ENCODE peak calls at places on chromosomes 16 and 17, in nine cellular contexts. P, W, U, H, V, K, G, A and O are unnamed samples.

GRCh38 chr17:33200116-33200515 is 93.0 kb downstream of the ASIC2 start:
- DNase-seq in H (peak), A (no peak), P (no peak), U (no peak), V (peak), G (no peak), K (no peak), W (peak), O (no peak)

GRCh38 chr17:79044462-79044861 is 20.5 kb downstream of the C1QTNF1 start:
- DNase-seq in H (no peak), K (no peak), A (no peak), W (no peak), V (no peak), U (no peak), G (no peak), P (no peak), O (no peak)

GRCh38 chr16:9053006-9053601 is 38.3 kb upstream of the HAPSTR1 start:
- DNase-seq in K (no peak), A (no peak), U (peak), V (peak), G (peak), P (no peak), H (no peak), W (peak), O (no peak)

GRCh38 chr16:47320546-47321315 is 140.1 kb downstream of the ITFG1 start:
- DNase-seq in P (no peak), U (no peak), A (no peak), W (peak), K (no peak), V (peak), G (no peak), H (no peak), O (no peak)

GRCh38 chr17:64608571-64608981 is 53.5 kb downstream of the SMURF2 start:
- DNase-seq in P (no peak), G (no peak), U (no peak), W (peak), K (no peak), H (no peak), V (peak), A (no peak), O (no peak)

GRCh38 chr17:66459811-66460270 is 157.4 kb downstream of the PRKCA start:
- DNase-seq in V (peak), K (no peak), H (peak), W (peak), A (no peak), P (peak), G (no peak), U (no peak), O (peak)

GRCh38 chr17:71959129-71959528 is 161.7 kb upstream of the SOX9 start:
- DNase-seq in H (peak), P (peak), U (no peak), G (no peak), A (no peak), K (no peak), W (peak), V (peak), O (no peak)

GRCh38 chr17:46769531-46770438 is 48.7 kb downstream of the WNT3 start:
- DNase-seq in G (no peak), P (no peak), A (no peak), V (no peak), W (peak), U (peak), H (no peak), K (peak), O (no peak)

GRCh38 chr17:50863221-50863843 is 2.8 kb downstream of the TOB1 start:
- DNase-seq in P (no peak), H (peak), V (peak), U (peak), K (peak), W (peak), G (peak), A (no peak), O (no peak)

GRCh38 chr16:67162439-67163163 is 1.9 kb upstream of the HSF4 start:
- DNase-seq in U (no peak), K (no peak), W (no peak), P (no peak), H (no peak), V (no peak), G (no peak), A (no peak), O (no peak)

GRCh38 chr16:11253009-11253994 is 2.7 kb downstream of the SOCS1 start:
- DNase-seq in U (no peak), H (no peak), W (peak), A (no peak), K (peak), G (no peak), V (peak), P (no peak), O (no peak)

GRCh38 chr16:87363771-87364476 is 19.7 kb downstream of the FBXO31 start:
- DNase-seq in P (no peak), K (no peak), W (no peak), H (no peak), U (peak), V (peak), G (no peak), A (no peak), O (no peak)

GRCh38 chr16:81707411-81708321 is 71.4 kb upstream of the PLCG2 start:
- DNase-seq in H (peak), P (peak), V (peak), W (peak), G (no peak), A (no peak), K (no peak), U (peak), O (no peak)

GRCh38 chr17:9790889-9791876 is at the start of gene DHRS7C:
- DNase-seq in V (no peak), G (no peak), A (no peak), U (no peak), P (no peak), W (no peak), K (no peak), H (no peak), O (no peak)

GRCh38 chr17:15381707-15382106 is 40.3 kb upstream of the TEKT3 start:
- DNase-seq in P (no peak), U (no peak), K (no peak), G (no peak), A (no peak), H (no peak), W (no peak), V (no peak), O (no peak)